ENCODE peak calls at places on chromosomes 11 and 22, in four cellular contexts. G is tibial nerve, I is sigmoid colon, P is cardiac muscle cell. Z is an unnamed sample.

GRCh38 chr11:126319374-126319740 is 15.5 kb downstream of the DCPS start:
- DNase-seq in G (no peak), I (peak), P (no peak), Z (no peak)

GRCh38 chr11:76131142-76131541 is 75.2 kb downstream of the WNT11 start:
- DNase-seq in I (no peak), P (no peak), G (no peak), Z (no peak)

GRCh38 chr22:23856721-23857605 is 712 bp upstream of the SLC2A11 start:
- DNase-seq in P (peak), G (no peak), I (peak), Z (peak)

GRCh38 chr11:28808771-28809170 is 700.6 kb downstream of the METTL15 start:
- DNase-seq in G (no peak), I (no peak), P (no peak), Z (no peak)

GRCh38 chr11:65537296-65537597 is 12.4 kb downstream of the SCYL1 start:
- DNase-seq in P (no peak), I (no peak), G (no peak), Z (no peak)

GRCh38 chr11:106178361-106178760 is 100.9 kb downstream of the AASDHPPT start:
- DNase-seq in G (no peak), I (no peak), P (peak), Z (no peak)

GRCh38 chr11:87966744-87967143 is 208.5 kb downstream of the RAB38 start:
- DNase-seq in P (peak), G (no peak), I (no peak), Z (no peak)

GRCh38 chr11:65539401-65540289 is 14.8 kb downstream of the SCYL1 start:
- DNase-seq in P (no peak), I (peak), G (no peak), Z (no peak)

GRCh38 chr11:119782673-119783072 is 53.7 kb upstream of the NECTIN1 start:
- DNase-seq in G (no peak), I (no peak), P (no peak), Z (no peak)

GRCh38 chr11:131895865-131896264 is 525.5 kb downstream of the NTM start:
- DNase-seq in P (no peak), G (no peak), I (no peak), Z (no peak)

GRCh38 chr22:46045459-46046298 is 68.7 kb upstream of the WNT7B start:
- DNase-seq in G (no peak), P (no peak), I (peak), Z (no peak)

GRCh38 chr22:29877620-29878019 is 5.4 kb upstream of the MTMR3 start:
- DNase-seq in P (peak), I (no peak), G (no peak), Z (peak)

GRCh38 chr11:71370895-71371673 is 77.1 kb downstream of the DHCR7 start:
- DNase-seq in P (no peak), G (no peak), I (no peak), Z (no peak)

GRCh38 chr11:65522640-65523322 is 2.1 kb upstream of the SCYL1 start:
- DNase-seq in G (no peak), P (peak), I (no peak), Z (no peak)

GRCh38 chr11:90204832-90205646 is 17.8 kb downstream of the CHORDC1 start:
- DNase-seq in I (no peak), P (peak), G (no peak), Z (peak)

GRCh38 chr22:48333323-48333763 is 1494.3 kb downstream of the BRD1 start:
- DNase-seq in I (no peak), G (no peak), P (no peak), Z (no peak)

GRCh38 chr11:10875430-10876021 is 17.7 kb upstream of the ZBED5 start:
- DNase-seq in I (no peak), P (no peak), G (no peak), Z (peak)

GRCh38 chr11:30328676-30329075 is 5.8 kb downstream of the ARL14EP start:
- DNase-seq in P (peak), G (no peak), I (no peak), Z (peak)

GRCh38 chr11:111977141-111978027 is 40.2 kb downstream of the DIXDC1 start:
- DNase-seq in I (peak), G (peak), P (peak), Z (peak)

GRCh38 chr22:38193580-38193979 is 8.2 kb upstream of the MAFF start:
- DNase-seq in G (no peak), P (peak), I (no peak), Z (no peak)

GRCh38 chr11:6670202-6670830 is 12.8 kb downstream of the MRPL17 start:
- DNase-seq in I (no peak), G (no peak), P (no peak), Z (no peak)

GRCh38 chr22:25062378-25063095 is 110.0 kb downstream of the KIAA1671 start:
- DNase-seq in I (no peak), G (no peak), P (no peak), Z (no peak)

GRCh38 chr22:38214248-38215056 is 12.7 kb downstream of the MAFF start:
- DNase-seq in P (peak), I (peak), G (no peak), Z (no peak)

GRCh38 chr11:44621784-44622183 is 56.3 kb downstream of the CD82 start:
- DNase-seq in G (no peak), P (no peak), I (no peak), Z (no peak)

GRCh38 chr22:39388261-39389011 is 11.1 kb upstream of the TAB1 start:
- DNase-seq in G (peak), P (peak), I (peak), Z (peak)

GRCh38 chr11:71109586-71109985 is 142.8 kb downstream of the SHANK2 start:
- DNase-seq in G (no peak), P (no peak), I (no peak), Z (no peak)

GRCh38 chr22:43159484-43160178 is 8.3 kb downstream of the TSPO start:
- DNase-seq in I (no peak), G (no peak), P (peak), Z (no peak)
- TF ChIP-seq CTCF in I (no peak), G (no peak), P (peak), Z (peak)

DNA sequence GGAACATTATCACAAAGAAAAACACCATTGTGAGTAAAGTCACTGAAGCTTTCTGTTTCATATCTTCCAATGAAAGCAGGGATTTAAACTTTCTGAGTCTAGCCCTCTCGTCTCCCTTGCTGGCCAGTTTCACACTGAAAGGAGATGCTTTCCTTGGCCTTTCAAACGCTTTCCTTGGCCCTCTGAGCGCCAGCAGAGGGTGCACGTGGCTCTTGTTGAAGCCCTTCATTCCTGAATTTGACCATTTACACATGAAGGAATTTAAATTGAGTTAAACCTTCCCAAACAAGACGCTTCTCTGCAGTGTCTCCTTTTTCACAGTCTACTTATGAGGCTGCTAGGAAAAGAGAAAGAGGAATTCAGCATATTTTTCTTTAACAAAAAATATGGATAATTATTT is 21.5 kb downstream of the NNMT start:
- DNase-seq in P (peak), G (no peak), I (no peak), Z (peak)
- TF ChIP-seq CTCF in P (peak), G (peak), I (peak), Z (peak)

GRCh38 chr11:102451693-102452460 is 688 bp downstream of the TMEM123 start:
- DNase-seq in G (peak), P (peak), I (peak), Z (peak)
- TF ChIP-seq CTCF in G (no peak), P (peak), I (no peak), Z (peak)

DNA sequence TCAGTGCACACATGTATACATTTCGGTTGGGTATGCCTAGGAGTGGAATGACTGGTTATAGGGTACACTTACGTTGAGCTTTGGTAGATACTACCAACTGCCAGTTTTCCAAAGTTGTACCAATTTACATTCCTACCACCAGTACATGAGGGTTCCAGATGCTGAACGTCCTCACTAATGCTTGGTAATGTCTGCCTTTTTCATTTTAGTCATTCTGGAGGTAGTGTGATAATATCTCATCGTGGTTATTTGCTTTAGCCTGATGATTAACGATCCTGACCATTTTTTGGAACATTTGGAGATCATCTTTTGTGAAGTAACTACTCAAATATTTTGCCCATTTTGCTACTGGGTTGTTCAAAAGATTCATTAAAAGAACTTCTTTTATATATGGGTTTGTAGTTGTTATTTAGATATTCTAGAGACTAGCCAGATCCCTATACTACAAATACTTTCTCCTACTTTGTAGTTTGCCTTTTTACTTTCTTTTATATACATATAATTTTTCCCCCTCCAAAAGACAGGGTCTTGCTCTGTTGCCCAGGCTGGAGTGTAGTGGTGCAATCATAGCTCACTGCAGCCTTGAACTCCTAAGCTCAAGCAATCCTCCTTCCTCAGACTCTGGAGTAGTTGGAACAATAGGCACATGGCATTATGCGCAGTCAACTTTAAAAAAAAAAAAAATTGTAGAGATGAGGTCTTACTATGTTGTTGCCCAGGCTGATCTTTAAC is 62.1 kb downstream of the RBFOX2 start:
- DNase-seq in P (no peak), G (no peak), I (no peak), Z (peak)
- TF ChIP-seq CTCF in P (no peak), G (no peak), I (no peak), Z (peak)